ENCODE peak calls at places on chromosomes 3 and 15, in four cellular contexts. X is H1, U is K562, D is WTC11. B is an unnamed sample.

GRCh38 chr3:83953417-83954089 is 1005.2 kb upstream of the CADM2 start:
- DNase-seq in X (no peak), U (no peak), D (no peak), B (no peak)

GRCh38 chr15:27512281-27513001 is 541.5 kb downstream of the GABRG3 start:
- DNase-seq in U (no peak), X (no peak), D (no peak), B (no peak)

GRCh38 chr3:146747928-146748327 is 142.8 kb upstream of the PLSCR5 start:
- DNase-seq in U (no peak), D (no peak), X (no peak), B (no peak)

GRCh38 chr15:68819451-68820204 is 1.1 kb downstream of the ANP32A start:
- DNase-seq in D (peak; percentile 34), X (no peak), U (no peak), B (peak; percentile 56)

GRCh38 chr3:197445886-197446631 is 109.7 kb downstream of the BDH1 start:
- DNase-seq in D (no peak), U (no peak), X (no peak), B (no peak)

GRCh38 chr3:125512135-125512920 is 7.7 kb downstream of the SNX4 start:
- DNase-seq in D (no peak), X (no peak), U (no peak), B (peak; percentile 40)

GRCh38 chr3:123349201-123349535 is 99.7 kb downstream of the ADCY5 start:
- DNase-seq in U (no peak), X (no peak), D (no peak), B (no peak)

GRCh38 chr3:172614340-172615274 is 91.4 kb upstream of the TNFSF10 start:
- DNase-seq in D (no peak), U (no peak), X (no peak), B (no peak)

GRCh38 chr3:14201881-14202684 is 23.5 kb downstream of the LSM3 start:
- DNase-seq in U (no peak), X (no peak), D (no peak), B (no peak)

GRCh38 chr3:195875482-195876236 is 32.7 kb downstream of the TNK2 start:
- DNase-seq in U (no peak), D (no peak), X (no peak), B (no peak)

GRCh38 chr3:194133661-194134230 is 2.2 kb upstream of the HES1 start:
- DNase-seq in U (peak; percentile 65), X (no peak), D (peak; percentile 61), B (no peak)

GRCh38 chr3:196666001-196666867 is 26.7 kb downstream of the NRROS start:
- DNase-seq in D (peak; percentile 62), X (peak; percentile 69), U (no peak), B (no peak)

GRCh38 chr15:90496791-90497190 is 32.9 kb upstream of the CRTC3 start:
- DNase-seq in X (no peak), D (no peak), U (no peak), B (no peak)

GRCh38 chr3:157300091-157300490 is 136.6 kb upstream of the PTX3 start:
- DNase-seq in X (no peak), D (no peak), U (no peak), B (no peak)

GRCh38 chr3:153164009-153164550 is 2.1 kb downstream of the RAP2B start:
- DNase-seq in U (no peak), D (no peak), X (no peak), B (no peak)

GRCh38 chr3:52405066-52405465 is 39.8 kb downstream of the SEMA3G start:
- DNase-seq in U (no peak), X (no peak), D (no peak), B (peak; percentile 12)

GRCh38 chr3:151443583-151443982 is 17.3 kb downstream of the IGSF10 start:
- DNase-seq in D (peak; percentile 57), X (no peak), U (no peak), B (no peak)

GRCh38 chr3:52299815-52300611 is 12.4 kb downstream of the GLYCTK start:
- DNase-seq in U (peak; percentile 83), D (peak; percentile 26), X (no peak), B (peak; percentile 76)

GRCh38 chr15:57432141-57432701 is 55.9 kb downstream of the CGNL1 start:
- DNase-seq in D (peak; percentile 73), X (peak; percentile 27), U (no peak), B (no peak)

GRCh38 chr15:52980446-52980845 is 190.3 kb upstream of the ONECUT1 start:
- DNase-seq in U (no peak), D (no peak), X (no peak), B (no peak)

GRCh38 chr3:69090021-69090420 is 5.3 kb downstream of the ARL6IP5 start:
- DNase-seq in U (no peak), D (no peak), X (no peak), B (no peak)

GRCh38 chr15:97984157-97984556 is 23.7 kb downstream of the ARRDC4 start:
- DNase-seq in U (no peak), X (no peak), D (no peak), B (no peak)

GRCh38 chr15:97979131-97979502 is 18.6 kb downstream of the ARRDC4 start:
- DNase-seq in X (no peak), U (no peak), D (no peak), B (no peak)

GRCh38 chr15:97978408-97979130 is 18.1 kb downstream of the ARRDC4 start:
- DNase-seq in X (no peak), U (no peak), D (no peak), B (no peak)

GRCh38 chr15:97981758-97982157 is 21.3 kb downstream of the ARRDC4 start:
- DNase-seq in U (no peak), X (no peak), D (no peak), B (no peak)

GRCh38 chr15:97981058-97981457 is 20.6 kb downstream of the ARRDC4 start:
- DNase-seq in X (no peak), U (no peak), D (no peak), B (no peak)
- TF ChIP-seq TEAD4 in X (no peak), U (no peak), D (no peak), B (no peak)

GRCh38 chr3:141876381-141876890 is at the start of gene ATP1B3:
- DNase-seq in D (peak; percentile 76), U (peak; percentile 90), X (peak; percentile 25), B (peak; percentile 91)
- TF ChIP-seq TEAD4 in D (no peak), U (no peak), X (no peak), B (no peak)

DNA sequence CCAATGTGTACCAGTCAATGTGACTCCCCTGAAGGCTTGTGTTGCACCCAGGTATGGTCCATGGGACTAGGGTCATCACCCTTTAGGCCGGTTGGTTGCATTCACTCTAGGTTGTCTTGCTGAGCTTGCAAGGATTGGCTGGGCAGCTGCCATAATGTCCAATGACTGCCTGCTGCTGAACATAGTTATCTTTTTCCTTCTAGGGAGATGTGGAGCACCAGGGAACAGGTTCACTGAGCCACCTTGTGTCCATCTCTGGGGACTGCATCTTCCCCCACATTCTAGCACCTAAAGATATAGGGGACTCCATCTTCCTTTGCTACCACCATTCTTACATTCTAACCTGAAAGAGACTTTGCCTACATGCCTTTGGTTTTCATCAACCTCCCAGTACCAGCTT is 580.4 kb upstream of the TBL1XR1 start:
- DNase-seq in U (peak; percentile 50), D (peak; percentile 61), X (no peak), B (peak; percentile 52)
- TF ChIP-seq TEAD4 in U (no peak), D (no peak), X (no peak), B (no peak)

GRCh38 chr15:63241316-63241715 is 36.1 kb upstream of the APH1B start:
- DNase-seq in D (no peak), X (no peak), U (no peak), B (no peak)
- TF ChIP-seq TEAD4 in D (no peak), X (no peak), U (no peak), B (no peak)

GRCh38 chr15:63070681-63071129 is 28.2 kb downstream of the TPM1 start:
- DNase-seq in D (no peak), U (no peak), X (no peak), B (no peak)
- TF ChIP-seq TEAD4 in D (no peak), U (no peak), X (no peak), B (no peak)

GRCh38 chr3:55621648-55622047 is 134.5 kb upstream of the WNT5A start:
- DNase-seq in D (no peak), U (no peak), X (no peak), B (no peak)

GRCh38 chr3:55620361-55621025 is 133.4 kb upstream of the WNT5A start:
- DNase-seq in U (no peak), D (no peak), X (no peak), B (no peak)

GRCh38 chr3:55621026-55621422 is 133.9 kb upstream of the WNT5A start:
- DNase-seq in D (no peak), X (no peak), U (no peak), B (no peak)

GRCh38 chr3:55622733-55623132 is 135.6 kb upstream of the WNT5A start:
- DNase-seq in D (no peak), U (no peak), X (no peak), B (no peak)

GRCh38 chr3:55622116-55622515 is 135.0 kb upstream of the WNT5A start:
- DNase-seq in U (no peak), X (no peak), D (no peak), B (no peak)
- TF ChIP-seq TEAD4 in U (no peak), X (no peak), D (no peak), B (no peak)

DNA sequence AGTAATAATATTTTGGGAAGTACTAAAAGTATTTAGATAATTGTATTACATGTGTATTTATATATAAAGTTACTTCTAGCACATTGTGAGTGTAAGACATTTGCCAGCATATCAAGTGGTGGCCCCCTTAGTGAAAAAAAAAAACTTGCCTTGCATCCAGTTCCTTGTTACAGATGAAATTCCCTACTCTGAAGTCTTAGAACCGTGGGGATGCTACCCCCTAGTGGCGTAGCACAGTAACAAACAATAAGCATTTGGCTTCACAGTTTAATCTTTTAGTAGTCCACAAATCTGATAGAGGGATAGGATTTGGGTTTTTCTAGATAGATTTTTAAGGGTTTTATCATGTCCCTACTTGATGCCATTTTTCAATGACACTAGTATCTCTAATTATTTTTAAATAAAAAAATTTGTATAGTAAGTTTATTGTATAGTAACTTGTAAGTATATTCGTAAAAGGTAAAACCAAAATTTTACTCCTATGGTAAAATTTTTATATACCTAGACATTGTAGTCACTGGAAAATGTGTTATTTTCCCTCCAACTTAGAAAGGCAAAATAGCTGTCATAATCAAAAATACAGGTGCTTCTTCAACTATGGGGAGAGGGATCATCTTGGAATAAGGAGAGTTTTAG is 14.3 kb downstream of the SMC4 start:
- DNase-seq in X (peak; percentile 39), U (peak; percentile 57), D (peak; percentile 71), B (peak; percentile 64)
- TF ChIP-seq TEAD4 in X (no peak), U (no peak), D (no peak), B (no peak)

GRCh38 chr3:61608711-61609110 is 47.3 kb downstream of the PTPRG start:
- DNase-seq in D (no peak), U (no peak), X (no peak), B (no peak)
- TF ChIP-seq TEAD4 in D (no peak), U (no peak), X (no peak), B (no peak)

B was measured in SK-N-SH.